ENCODE peak calls at places on chromosome 4, in five cellular contexts. One of them, this sample, is unnamed.

GRCh38 chr4:145618210-145618911 is 824 bp upstream of the MMAA start:
- DNase-seq in K562: peak; percentile 17
- DNase-seq in HCT116: no peak
- DNase-seq in GM12878: no peak
- DNase-seq in HepG2: no peak
- DNase-seq in this sample: no peak

GRCh38 chr4:86831262-86832090 is 17.7 kb downstream of the SLC10A6 start:
- DNase-seq in HCT116: peak; percentile 70
- DNase-seq in HepG2: peak; percentile 1
- DNase-seq in GM12878: no peak
- DNase-seq in K562: no peak
- DNase-seq in this sample: no peak

GRCh38 chr4:180827610-180828009 is 1415.6 kb upstream of the TENM3 start:
- DNase-seq in HepG2: no peak
- DNase-seq in GM12878: no peak
- DNase-seq in K562: no peak
- DNase-seq in HCT116: no peak
- DNase-seq in this sample: no peak

GRCh38 chr4:117771647-117772337 is 262.5 kb upstream of the NDST3 start:
- DNase-seq in HepG2: no peak
- DNase-seq in K562: no peak
- DNase-seq in HCT116: peak; percentile 7
- DNase-seq in GM12878: no peak
- DNase-seq in this sample: no peak

GRCh38 chr4:127586922-127587571 is 45.7 kb upstream of the INTU start:
- DNase-seq in K562: peak; percentile 42
- DNase-seq in HCT116: peak; percentile 38
- DNase-seq in HepG2: peak; percentile 49
- DNase-seq in GM12878: no peak
- DNase-seq in this sample: peak; percentile 23

GRCh38 chr4:86613734-86614133 is 19.6 kb downstream of the PTPN13 start:
- DNase-seq in GM12878: no peak
- DNase-seq in HepG2: no peak
- DNase-seq in K562: no peak
- DNase-seq in HCT116: no peak
- DNase-seq in this sample: no peak

GRCh38 chr4:108783666-108784463 is 21.0 kb upstream of the ETNPPL start:
- DNase-seq in HepG2: peak; percentile 12
- DNase-seq in GM12878: no peak
- DNase-seq in HCT116: peak; percentile 12
- DNase-seq in K562: no peak
- DNase-seq in this sample: no peak

GRCh38 chr4:122583906-122584305 is 37.0 kb downstream of the IL21 start:
- DNase-seq in GM12878: no peak
- DNase-seq in K562: no peak
- DNase-seq in HepG2: no peak
- DNase-seq in HCT116: no peak
- DNase-seq in this sample: no peak

GRCh38 chr4:148445071-148445902 is 3.1 kb upstream of the NR3C2 start:
- DNase-seq in HCT116: no peak
- DNase-seq in HepG2: no peak
- DNase-seq in K562: peak; percentile 42
- DNase-seq in GM12878: no peak
- DNase-seq in this sample: no peak

GRCh38 chr4:2537011-2537830 is 774 bp downstream of the FAM193A start:
- DNase-seq in GM12878: no peak
- DNase-seq in HepG2: peak; percentile 44
- DNase-seq in HCT116: no peak
- DNase-seq in K562: peak; percentile 25
- DNase-seq in this sample: no peak

GRCh38 chr4:15327311-15328298 is 100.2 kb upstream of the C1QTNF7 start:
- DNase-seq in HepG2: no peak
- DNase-seq in GM12878: no peak
- DNase-seq in HCT116: no peak
- DNase-seq in K562: no peak
- DNase-seq in this sample: no peak

GRCh38 chr4:120922390-120923200 is at the start of gene PRDM5:
- DNase-seq in GM12878: no peak
- DNase-seq in HepG2: no peak
- DNase-seq in K562: no peak
- DNase-seq in HCT116: no peak
- DNase-seq in this sample: peak; percentile 56

GRCh38 chr4:8672486-8672885 is 79.9 kb downstream of the CPZ start:
- DNase-seq in HepG2: no peak
- DNase-seq in HCT116: no peak
- DNase-seq in GM12878: no peak
- DNase-seq in K562: no peak
- DNase-seq in this sample: no peak

GRCh38 chr4:57187241-57187640 is 77.1 kb upstream of the IGFBP7 start:
- DNase-seq in HepG2: no peak
- DNase-seq in GM12878: no peak
- DNase-seq in HCT116: no peak
- DNase-seq in K562: no peak
- DNase-seq in this sample: no peak

GRCh38 chr4:41889328-41889727 is 45.9 kb upstream of the TMEM33 start:
- DNase-seq in GM12878: no peak
- DNase-seq in HCT116: no peak
- DNase-seq in HepG2: no peak
- DNase-seq in K562: no peak
- DNase-seq in this sample: no peak

GRCh38 chr4:19592391-19592790 is 659.3 kb upstream of the SLIT2 start:
- DNase-seq in K562: no peak
- DNase-seq in HepG2: no peak
- DNase-seq in HCT116: no peak
- DNase-seq in GM12878: no peak
- DNase-seq in this sample: no peak

GRCh38 chr4:82623284-82623683 is 61.5 kb upstream of the TMEM150C start:
- DNase-seq in GM12878: no peak
- DNase-seq in HepG2: no peak
- DNase-seq in HCT116: no peak
- DNase-seq in K562: no peak
- DNase-seq in this sample: no peak

GRCh38 chr4:76535603-76536380 is 100.8 kb downstream of the SHROOM3 start:
- DNase-seq in HCT116: no peak
- DNase-seq in HepG2: no peak
- DNase-seq in K562: no peak
- DNase-seq in GM12878: no peak
- DNase-seq in this sample: no peak

GRCh38 chr4:184911310-184911709 is 85.5 kb upstream of the ACSL1 start:
- DNase-seq in HCT116: peak; percentile 23
- DNase-seq in K562: no peak
- DNase-seq in HepG2: no peak
- DNase-seq in GM12878: no peak
- DNase-seq in this sample: no peak

GRCh38 chr4:99968330-99968729 is 18.3 kb upstream of the H2AZ1 start:
- DNase-seq in K562: no peak
- DNase-seq in HCT116: no peak
- DNase-seq in HepG2: no peak
- DNase-seq in GM12878: no peak
- DNase-seq in this sample: no peak

GRCh38 chr4:106987314-106987713 is 48.8 kb downstream of the DKK2 start:
- DNase-seq in GM12878: no peak
- DNase-seq in HCT116: no peak
- DNase-seq in K562: no peak
- DNase-seq in HepG2: no peak
- DNase-seq in this sample: no peak

GRCh38 chr4:115485402-115485801 is 372.0 kb upstream of the NDST4 start:
- DNase-seq in HepG2: no peak
- DNase-seq in K562: no peak
- DNase-seq in GM12878: no peak
- DNase-seq in HCT116: no peak
- DNase-seq in this sample: no peak

GRCh38 chr4:96164814-96165351 is 325.0 kb downstream of the PDHA2 start:
- DNase-seq in K562: no peak
- DNase-seq in GM12878: no peak
- DNase-seq in HepG2: no peak
- DNase-seq in HCT116: no peak
- DNase-seq in this sample: no peak

GRCh38 chr4:105453550-105454201 is 20.2 kb downstream of the PPA2 start:
- DNase-seq in GM12878: no peak
- DNase-seq in HCT116: no peak
- DNase-seq in HepG2: no peak
- DNase-seq in K562: no peak
- DNase-seq in this sample: no peak

GRCh38 chr4:52507774-52508173 is 151.3 kb downstream of the USP46 start:
- DNase-seq in HepG2: no peak
- DNase-seq in K562: no peak
- DNase-seq in GM12878: no peak
- DNase-seq in HCT116: no peak
- DNase-seq in this sample: no peak

GRCh38 chr4:175884048-175884447 is 72.0 kb upstream of the GPM6A start:
- DNase-seq in HepG2: no peak
- DNase-seq in K562: no peak
- DNase-seq in HCT116: no peak
- DNase-seq in GM12878: no peak
- DNase-seq in this sample: no peak

GRCh38 chr4:10153161-10153560 is 36.6 kb upstream of the WDR1 start:
- DNase-seq in K562: no peak
- DNase-seq in HCT116: no peak
- DNase-seq in GM12878: no peak
- DNase-seq in HepG2: no peak
- DNase-seq in this sample: no peak

GRCh38 chr4:70196855-70197254 is 1.3 kb downstream of the ODAM start:
- DNase-seq in K562: no peak
- DNase-seq in HCT116: no peak
- DNase-seq in HepG2: no peak
- DNase-seq in GM12878: no peak
- DNase-seq in this sample: no peak

GRCh38 chr4:67909910-67910905 is 26.4 kb upstream of the TMPRSS11D start:
- DNase-seq in HepG2: peak; percentile 4
- DNase-seq in K562: no peak
- DNase-seq in GM12878: no peak
- DNase-seq in HCT116: no peak
- DNase-seq in this sample: no peak

GRCh38 chr4:4950891-4951290 is 68.4 kb downstream of the CYTL1 start:
- DNase-seq in HepG2: no peak
- DNase-seq in K562: no peak
- DNase-seq in GM12878: no peak
- DNase-seq in HCT116: no peak
- DNase-seq in this sample: no peak
- TF ChIP-seq ZNF274 in HepG2: no peak
- TF ChIP-seq ZNF274 in K562: no peak
- TF ChIP-seq ZNF274 in GM12878: no peak
- TF ChIP-seq ZNF274 in HCT116: no peak
- TF ChIP-seq ZNF274 in this sample: no peak

GRCh38 chr4:110614981-110615365 is 7.9 kb downstream of the PITX2 start:
- DNase-seq in HepG2: no peak
- DNase-seq in K562: no peak
- DNase-seq in HCT116: no peak
- DNase-seq in GM12878: no peak
- DNase-seq in this sample: no peak
- TF ChIP-seq ZNF274 in HepG2: no peak
- TF ChIP-seq ZNF274 in K562: no peak
- TF ChIP-seq ZNF274 in HCT116: no peak
- TF ChIP-seq ZNF274 in GM12878: no peak
- TF ChIP-seq ZNF274 in this sample: no peak

GRCh38 chr4:68987007-68987406 is 35.4 kb upstream of the UGT2A3 start:
- DNase-seq in GM12878: peak; percentile 12
- DNase-seq in K562: no peak
- DNase-seq in HepG2: no peak
- DNase-seq in HCT116: no peak
- DNase-seq in this sample: no peak
- TF ChIP-seq ZNF274 in GM12878: no peak
- TF ChIP-seq ZNF274 in K562: no peak
- TF ChIP-seq ZNF274 in HepG2: no peak
- TF ChIP-seq ZNF274 in HCT116: no peak
- TF ChIP-seq ZNF274 in this sample: no peak

DNA sequence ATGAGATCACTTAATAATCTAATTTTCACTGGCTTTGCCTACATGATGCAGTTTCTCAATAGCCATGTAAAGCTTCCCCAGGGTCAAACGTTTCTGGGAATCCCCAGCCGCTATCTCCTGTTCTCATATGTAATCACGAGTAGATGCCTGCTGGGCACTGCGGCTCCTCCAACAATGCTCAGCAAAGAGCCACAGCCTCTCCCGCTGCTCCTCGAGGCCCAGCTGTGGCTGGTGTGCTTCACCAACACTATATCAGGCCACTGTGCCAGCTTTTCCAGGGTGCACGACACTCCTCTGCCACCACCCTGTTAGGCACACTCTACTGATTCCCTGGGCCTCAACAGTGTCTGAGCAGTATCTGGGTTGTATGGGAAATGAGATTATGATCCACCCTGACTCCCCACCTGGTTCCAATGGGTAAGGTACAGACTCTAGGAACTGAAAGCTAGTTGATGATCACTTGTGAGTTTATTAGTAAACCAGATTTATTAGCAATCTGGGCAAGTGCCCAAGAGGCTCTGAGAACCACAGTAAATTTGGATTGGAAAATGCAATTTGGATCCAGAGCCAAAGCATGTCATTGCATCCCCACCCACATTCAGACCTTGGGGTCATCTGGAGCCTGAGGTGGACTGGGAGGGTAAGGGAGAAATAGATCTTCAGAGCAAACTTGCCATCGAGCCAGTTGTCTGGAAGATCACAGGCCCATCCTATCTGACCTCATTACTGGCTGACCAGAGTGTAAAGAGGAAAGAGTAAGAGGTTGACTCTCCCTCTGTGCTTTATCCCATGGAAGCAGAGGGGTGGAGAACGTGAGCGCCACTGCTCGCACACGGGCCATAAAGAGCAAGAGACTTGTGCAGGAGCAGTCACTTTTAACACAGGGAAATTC is 78.5 kb upstream of the RASGEF1B start:
- DNase-seq in K562: no peak
- DNase-seq in HepG2: no peak
- DNase-seq in GM12878: no peak
- DNase-seq in HCT116: no peak
- DNase-seq in this sample: no peak
- TF ChIP-seq ZNF274 in K562: no peak
- TF ChIP-seq ZNF274 in HepG2: no peak
- TF ChIP-seq ZNF274 in GM12878: no peak
- TF ChIP-seq ZNF274 in HCT116: no peak
- TF ChIP-seq ZNF274 in this sample: no peak

GRCh38 chr4:143773998-143774898 is 73.8 kb upstream of the FREM3 start:
- DNase-seq in HepG2: peak; percentile 58
- DNase-seq in GM12878: peak; percentile 31
- DNase-seq in K562: peak; percentile 50
- DNase-seq in HCT116: peak; percentile 58
- DNase-seq in this sample: peak; percentile 23
- TF ChIP-seq ZNF274 in HepG2: no peak
- TF ChIP-seq ZNF274 in GM12878: no peak
- TF ChIP-seq ZNF274 in K562: no peak
- TF ChIP-seq ZNF274 in HCT116: no peak
- TF ChIP-seq ZNF274 in this sample: no peak

This sample was measured in NT2/D1.